ENCODE peak calls at places on chromosomes 6 and 20, in nine cellular contexts. T is fibroblast of villous mesenchyme, V is neuronal stem cell, P is cardiac fibroblast, Y is OCI-LY7, Z is testis, S is PC-9, E is thyroid gland, U is fibroblast of pulmonary artery. O is an unnamed sample.

GRCh38 chr6:52254731-52255378 is 10.6 kb upstream of the IL17F start:
- DNase-seq in T (no peak), V (no peak), P (no peak), Y (no peak), Z (no peak), S (no peak), E (no peak), U (no peak), O (no peak)

GRCh38 chr20:49727473-49727872 is 13.8 kb upstream of the B4GALT5 start:
- DNase-seq in T (no peak), V (no peak), P (no peak), Y (no peak), Z (no peak), S (peak), E (no peak), U (peak), O (no peak)

GRCh38 chr6:108742041-108742440 is 106.2 kb upstream of the ARMC2 start:
- DNase-seq in T (no peak), V (no peak), P (no peak), Y (peak), Z (no peak), S (peak), E (no peak), U (no peak), O (no peak)

GRCh38 chr20:6576721-6577120 is 190.8 kb upstream of the BMP2 start:
- DNase-seq in T (peak), V (no peak), P (peak), Y (no peak), Z (no peak), S (no peak), E (no peak), U (peak), O (no peak)

GRCh38 chr20:56358600-56359211 is at the start of gene FAM210B:
- DNase-seq in T (peak), V (peak), P (peak), Y (peak), Z (peak), S (peak), E (peak), U (peak), O (peak)

GRCh38 chr6:166121721-166122120 is 45.9 kb downstream of the TBXT start:
- DNase-seq in T (no peak), V (no peak), P (no peak), Y (no peak), Z (no peak), S (no peak), E (no peak), U (no peak), O (no peak)

GRCh38 chr6:16496982-16497823 is 258.8 kb downstream of the GMPR start:
- DNase-seq in T (peak), V (no peak), P (peak), Y (no peak), Z (no peak), S (no peak), E (no peak), U (peak), O (no peak)

GRCh38 chr6:94636780-94637385 is 940.5 kb upstream of the MANEA start:
- DNase-seq in T (no peak), V (peak), P (no peak), Y (peak), Z (no peak), S (peak), E (no peak), U (peak), O (no peak)

GRCh38 chr6:33990061-33990541 is 155.8 kb downstream of the GRM4 start:
- DNase-seq in T (no peak), V (no peak), P (no peak), Y (no peak), Z (no peak), S (no peak), E (no peak), U (no peak), O (peak)

GRCh38 chr6:153476243-153476642 is 345.2 kb upstream of the RGS17 start:
- DNase-seq in T (no peak), V (no peak), P (no peak), Y (no peak), Z (no peak), S (no peak), E (no peak), U (no peak), O (no peak)

GRCh38 chr6:68729377-68729903 is 94.4 kb downstream of the ADGRB3 start:
- DNase-seq in T (no peak), V (no peak), P (no peak), Y (no peak), Z (no peak), S (no peak), E (no peak), U (no peak), O (no peak)

GRCh38 chr6:11634948-11635347 is 97.4 kb downstream of the TMEM170B start:
- DNase-seq in T (no peak), V (no peak), P (no peak), Y (no peak), Z (no peak), S (no peak), E (no peak), U (no peak), O (peak)

GRCh38 chr6:167757821-167758220 is 68.9 kb upstream of the AFDN start:
- DNase-seq in T (no peak), V (no peak), P (no peak), Y (no peak), Z (no peak), S (no peak), E (no peak), U (no peak), O (no peak)

GRCh38 chr6:33616113-33616512 is 5.0 kb upstream of the ITPR3 start:
- DNase-seq in T (no peak), V (no peak), P (no peak), Y (no peak), Z (no peak), S (no peak), E (no peak), U (no peak), O (no peak)

GRCh38 chr20:10447028-10447427 is 11.9 kb downstream of the SLX4IP start:
- DNase-seq in T (peak), V (no peak), P (peak), Y (peak), Z (no peak), S (peak), E (no peak), U (peak), O (no peak)

GRCh38 chr20:41095110-41095969 is 42.0 kb upstream of the PLCG1 start:
- DNase-seq in T (peak), V (peak), P (peak), Y (peak), Z (peak), S (peak), E (peak), U (peak), O (peak)

GRCh38 chr6:79833264-79833663 is 114.1 kb downstream of the ELOVL4 start:
- DNase-seq in T (peak), V (no peak), P (no peak), Y (no peak), Z (no peak), S (no peak), E (no peak), U (no peak), O (no peak)

GRCh38 chr6:170049641-170050491 is 241.0 kb downstream of the DLL1 start:
- DNase-seq in T (peak), V (no peak), P (peak), Y (no peak), Z (peak), S (no peak), E (peak), U (peak), O (peak)

GRCh38 chr6:170152111-170152926 is 138.6 kb downstream of the DLL1 start:
- DNase-seq in T (no peak), V (peak), P (no peak), Y (no peak), Z (no peak), S (no peak), E (peak), U (no peak), O (peak)

GRCh38 chr6:111683749-111684267 is 78.1 kb upstream of the TRAF3IP2 start:
- DNase-seq in T (peak), V (no peak), P (peak), Y (no peak), Z (peak), S (no peak), E (peak), U (peak), O (no peak)

GRCh38 chr6:106894978-106895702 is 79.4 kb downstream of the CD24 start:
- DNase-seq in T (peak), V (no peak), P (peak), Y (peak), Z (no peak), S (peak), E (no peak), U (peak), O (peak)

GRCh38 chr6:20716865-20717264 is 182.6 kb downstream of the CDKAL1 start:
- DNase-seq in T (no peak), V (no peak), P (no peak), Y (no peak), Z (no peak), S (no peak), E (no peak), U (no peak), O (no peak)

GRCh38 chr6:91822581-91822980 is 1235.7 kb upstream of the MAP3K7 start:
- DNase-seq in T (no peak), V (no peak), P (no peak), Y (no peak), Z (no peak), S (no peak), E (no peak), U (peak), O (no peak)

GRCh38 chr20:17808357-17808756 is 108.6 kb downstream of the BANF2 start:
- DNase-seq in T (peak), V (no peak), P (peak), Y (no peak), Z (peak), S (no peak), E (peak), U (peak), O (peak)

GRCh38 chr20:58511861-58512260 is 3.3 kb downstream of the APCDD1L start:
- DNase-seq in T (peak), V (no peak), P (peak), Y (no peak), Z (no peak), S (no peak), E (no peak), U (peak), O (no peak)

GRCh38 chr20:58513580-58514285 is 1.5 kb downstream of the APCDD1L start:
- DNase-seq in T (no peak), V (no peak), P (no peak), Y (no peak), Z (no peak), S (no peak), E (no peak), U (no peak), O (no peak)

GRCh38 chr20:58511364-58511763 is 3.8 kb downstream of the APCDD1L start:
- DNase-seq in T (peak), V (no peak), P (peak), Y (no peak), Z (no peak), S (peak), E (no peak), U (peak), O (no peak)

GRCh38 chr20:58514321-58515239 is 619 bp downstream of the APCDD1L start:
- DNase-seq in T (no peak), V (peak), P (no peak), Y (no peak), Z (no peak), S (no peak), E (no peak), U (no peak), O (no peak)

DNA sequence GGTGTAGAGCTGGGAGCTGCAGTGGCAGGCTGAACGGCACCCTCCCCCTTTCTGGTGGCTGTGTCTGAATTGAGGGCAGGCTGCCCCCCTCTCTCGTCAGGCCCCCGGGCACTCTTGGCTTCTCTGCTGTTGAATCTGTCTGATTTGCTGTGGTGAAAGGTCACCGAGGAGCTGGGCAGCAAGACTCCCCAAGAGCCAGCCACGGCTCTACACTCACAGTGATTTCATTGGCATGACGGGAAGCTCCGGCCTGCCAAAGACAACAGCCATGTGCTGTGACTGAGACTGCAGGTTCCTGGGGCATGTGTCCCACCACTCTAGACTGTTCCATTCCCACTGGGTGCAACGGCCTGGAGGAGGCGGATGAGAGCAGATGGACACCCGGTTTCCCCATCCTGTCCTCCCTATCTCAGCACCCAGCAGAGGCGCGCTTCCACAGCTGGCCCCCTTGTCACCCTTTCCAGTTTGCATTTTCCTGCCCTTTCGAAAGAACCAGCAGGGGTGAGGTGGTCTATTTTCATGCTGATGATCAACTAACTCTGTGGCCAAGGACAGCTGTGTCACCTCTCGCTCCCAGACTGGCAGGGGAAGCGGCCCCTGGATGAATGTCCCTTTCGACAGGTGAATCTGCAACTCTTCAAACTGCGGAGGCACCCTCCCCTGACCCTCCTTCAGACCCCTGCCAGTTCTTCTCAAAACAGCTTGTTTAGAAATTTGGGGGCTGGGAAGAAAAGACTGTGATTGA is 2.2 kb downstream of the APCDD1L start:
- DNase-seq in T (no peak), V (no peak), P (no peak), Y (no peak), Z (no peak), S (no peak), E (peak), U (no peak), O (no peak)
- H3K4me3 ChIP-seq in T (no peak), V (no peak), P (no peak), Y (no peak), Z (no peak), S (no peak), E (no peak), U (no peak), O (no peak)

DNA sequence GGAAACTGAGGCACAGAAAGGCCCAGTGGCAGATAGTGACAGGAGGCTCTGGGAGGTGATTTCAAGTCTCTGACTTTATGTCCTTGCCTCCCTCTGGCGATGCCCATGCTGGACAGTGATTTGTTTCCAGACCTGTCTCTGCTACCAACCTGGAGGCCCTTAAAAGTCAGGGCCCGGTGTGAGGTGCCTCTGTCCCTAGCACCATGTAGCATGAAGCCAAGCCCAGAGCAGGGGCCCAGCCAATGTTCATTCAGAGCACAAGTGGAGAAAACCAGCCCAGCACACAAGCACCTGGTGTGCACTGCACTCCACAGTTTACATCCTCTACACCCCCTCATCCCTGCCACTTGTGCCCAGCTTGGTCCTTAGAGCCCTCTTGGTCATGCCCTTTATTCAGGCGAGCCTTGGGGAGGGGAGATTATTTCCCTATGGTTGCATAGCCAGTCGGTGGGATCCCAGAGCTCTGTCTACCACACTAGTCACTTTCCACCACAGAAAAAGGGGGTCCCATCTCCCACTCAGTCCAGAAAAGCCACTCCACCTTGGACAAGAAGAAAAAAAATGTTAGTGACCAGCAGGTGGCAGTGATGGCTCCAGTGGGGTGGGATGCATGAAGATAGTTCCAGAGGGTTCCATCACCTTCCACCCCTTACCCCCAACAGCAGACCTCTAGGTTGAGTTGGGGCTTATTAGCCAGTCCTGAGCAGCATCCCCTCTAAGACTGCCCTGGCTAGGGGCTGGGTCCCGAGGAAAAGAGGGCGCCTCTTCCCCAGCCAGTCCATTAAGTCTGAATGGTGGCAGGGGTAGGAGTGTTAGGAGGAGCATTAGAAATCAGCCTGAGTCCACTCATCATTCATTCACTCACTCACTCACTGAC is 30.9 kb downstream of the KIAA1755 start:
- DNase-seq in T (peak), V (no peak), P (peak), Y (no peak), Z (no peak), S (peak), E (no peak), U (peak), O (no peak)
- H3K4me3 ChIP-seq in T (no peak), V (no peak), P (no peak), Y (no peak), Z (no peak), S (no peak), E (no peak), U (no peak), O (no peak)

GRCh38 chr6:116665464-116665863 is 3.1 kb downstream of the ZUP1 start:
- DNase-seq in T (no peak), V (no peak), P (no peak), Y (no peak), Z (no peak), S (no peak), E (no peak), U (no peak), O (no peak)
- H3K4me3 ChIP-seq in T (peak), V (no peak), P (no peak), Y (peak), Z (no peak), S (peak), E (no peak), U (no peak), O (no peak)

DNA sequence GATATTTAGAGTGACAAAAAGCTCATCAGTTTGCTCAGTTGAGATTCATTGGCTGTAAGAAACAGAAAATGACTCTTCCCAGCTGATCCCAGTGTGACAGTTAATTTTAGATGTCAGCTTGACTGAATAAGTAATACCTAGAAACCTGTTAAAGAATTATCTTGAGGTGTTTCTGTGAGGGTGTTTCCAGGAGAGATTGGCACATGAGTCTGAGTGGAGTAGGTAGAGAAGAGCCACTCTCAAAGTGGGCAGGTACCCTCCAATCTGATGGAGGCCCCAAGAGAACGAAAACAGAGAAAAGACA is 200.8 kb upstream of the BTBD3 start:
- DNase-seq in T (no peak), V (no peak), P (no peak), Y (no peak), Z (no peak), S (no peak), E (no peak), U (no peak), O (no peak)
- H3K4me3 ChIP-seq in T (no peak), V (no peak), P (no peak), Y (no peak), Z (no peak), S (no peak), E (no peak), U (no peak), O (no peak)

GRCh38 chr6:47254051-47254450 is 55.7 kb downstream of the TNFRSF21 start:
- DNase-seq in T (no peak), V (no peak), P (no peak), Y (no peak), Z (no peak), S (no peak), E (no peak), U (no peak), O (no peak)

GRCh38 chr6:47253136-47253535 is 56.6 kb downstream of the TNFRSF21 start:
- DNase-seq in T (no peak), V (no peak), P (no peak), Y (no peak), Z (no peak), S (no peak), E (no peak), U (no peak), O (no peak)

GRCh38 chr6:47251396-47251795 is 58.3 kb downstream of the TNFRSF21 start:
- DNase-seq in T (no peak), V (no peak), P (no peak), Y (no peak), Z (no peak), S (no peak), E (no peak), U (no peak), O (no peak)

GRCh38 chr6:47254906-47255305 is 54.8 kb downstream of the TNFRSF21 start:
- DNase-seq in T (no peak), V (no peak), P (no peak), Y (no peak), Z (no peak), S (peak), E (no peak), U (no peak), O (no peak)

GRCh38 chr6:47252636-47253035 is 57.1 kb downstream of the TNFRSF21 start:
- DNase-seq in T (no peak), V (no peak), P (no peak), Y (peak), Z (no peak), S (no peak), E (no peak), U (no peak), O (no peak)
- H3K4me3 ChIP-seq in T (no peak), V (no peak), P (no peak), Y (no peak), Z (no peak), S (no peak), E (no peak), U (no peak), O (no peak)

GRCh38 chr6:43773050-43773956 is 3.3 kb downstream of the VEGFA start:
- DNase-seq in T (peak), V (no peak), P (peak), Y (peak), Z (peak), S (peak), E (peak), U (peak), O (peak)

GRCh38 chr6:43772571-43773049 is 2.6 kb downstream of the VEGFA start:
- DNase-seq in T (peak), V (peak), P (peak), Y (peak), Z (no peak), S (peak), E (peak), U (no peak), O (peak)

GRCh38 chr6:43769526-43770416 is at the start of gene VEGFA:
- DNase-seq in T (peak), V (peak), P (peak), Y (peak), Z (peak), S (peak), E (peak), U (peak), O (peak)

GRCh38 chr6:43770417-43771209 is 602 bp downstream of the VEGFA start:
- DNase-seq in T (peak), V (peak), P (peak), Y (peak), Z (peak), S (peak), E (peak), U (peak), O (peak)

DNA sequence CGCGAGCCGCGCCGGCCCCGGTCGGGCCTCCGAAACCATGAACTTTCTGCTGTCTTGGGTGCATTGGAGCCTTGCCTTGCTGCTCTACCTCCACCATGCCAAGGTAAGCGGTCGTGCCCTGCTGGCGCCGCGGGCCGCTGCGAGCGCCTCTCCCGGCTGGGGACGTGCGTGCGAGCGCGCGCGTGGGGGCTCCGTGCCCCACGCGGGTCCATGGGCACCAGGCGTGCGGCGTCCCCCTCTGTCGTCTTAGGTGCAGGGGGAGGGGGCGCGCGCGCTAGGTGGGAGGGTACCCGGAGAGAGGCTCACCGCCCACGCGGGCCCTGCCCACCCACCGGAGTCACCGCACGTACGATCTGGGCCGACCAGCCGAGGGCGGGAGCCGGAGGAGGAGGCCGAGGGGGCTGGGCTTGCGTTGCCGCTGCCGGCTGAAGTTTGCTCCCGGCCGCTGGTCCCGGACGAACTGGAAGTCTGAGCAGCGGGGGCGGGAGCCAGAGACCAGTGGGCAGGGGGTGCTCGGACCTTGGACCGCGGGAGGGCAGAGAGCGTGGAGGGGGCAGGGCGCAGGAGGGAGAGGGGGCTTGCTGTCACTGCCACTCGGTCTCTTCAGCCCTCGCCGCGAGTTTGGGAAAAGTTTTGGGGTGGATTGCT is 1.3 kb downstream of the VEGFA start:
- DNase-seq in T (peak), V (peak), P (peak), Y (peak), Z (peak), S (peak), E (peak), U (peak), O (peak)
- H3K4me3 ChIP-seq in T (peak), V (peak), P (peak), Y (peak), Z (peak), S (peak), E (peak), U (peak), O (peak)

O was measured in body of pancreas.